ENCODE peak calls at places on chromosomes 1 and 21, in seven cellular contexts. W is ovary, Z is endothelial cell of umbilical vein, A is body of pancreas, D is lower leg skin, Q is heart left ventricle, U is HepG2. C is an unnamed sample.

GRCh38 chr21:46145840-46146691 is 9.3 kb downstream of the FTCD start:
- DNase-seq in D (no peak), U (no peak), Q (no peak), A (no peak), W (peak; percentile 33), Z (no peak), C (peak; percentile 64)

GRCh38 chr1:31221072-31221471 is 18.6 kb downstream of the NKAIN1 start:
- DNase-seq in Q (no peak), A (no peak), U (no peak), Z (no peak), W (no peak), D (no peak), C (no peak)

GRCh38 chr1:223258751-223259177 is 105.2 kb downstream of the SUSD4 start:
- DNase-seq in A (no peak), Q (no peak), U (peak; percentile 10), D (no peak), W (no peak), Z (no peak), C (no peak)

GRCh38 chr1:7262611-7263010 is 477.4 kb downstream of the CAMTA1 start:
- DNase-seq in W (no peak), Q (no peak), D (no peak), A (peak; percentile 60), Z (no peak), U (no peak), C (no peak)

GRCh38 chr1:116537439-116537838 is 33.4 kb downstream of the CD58 start:
- DNase-seq in U (no peak), Z (no peak), A (no peak), D (no peak), W (no peak), Q (no peak), C (no peak)

GRCh38 chr1:78277253-78277652 is 213.5 kb upstream of the PTGFR start:
- DNase-seq in Q (no peak), U (no peak), A (no peak), Z (no peak), D (no peak), W (no peak), C (no peak)

GRCh38 chr1:160078392-160079195 is 2.7 kb upstream of the KCNJ9 start:
- DNase-seq in W (no peak), D (no peak), Z (peak; percentile 26), Q (no peak), U (peak; percentile 61), A (peak; percentile 66), C (peak; percentile 77)

GRCh38 chr21:36929622-36930021 is 36.8 kb downstream of the HLCS start:
- DNase-seq in Z (peak; percentile 24), U (no peak), W (no peak), D (no peak), A (peak; percentile 83), Q (no peak), C (no peak)

GRCh38 chr1:170377011-170377410 is 155.0 kb upstream of the GORAB start:
- DNase-seq in Z (no peak), Q (no peak), A (no peak), D (no peak), W (no peak), U (no peak), C (no peak)

GRCh38 chr1:3071507-3072177 is 2.6 kb downstream of the PRDM16 start:
- DNase-seq in U (no peak), Z (no peak), D (no peak), W (no peak), Q (no peak), A (peak; percentile 30), C (peak; percentile 51)

GRCh38 chr21:38916214-38916964 is 110.7 kb downstream of the ETS2 start:
- DNase-seq in D (no peak), A (no peak), U (peak; percentile 54), Z (no peak), Q (no peak), W (no peak), C (no peak)

GRCh38 chr1:102531031-102531430 is 534.3 kb upstream of the OLFM3 start:
- DNase-seq in U (no peak), W (no peak), Q (no peak), A (no peak), Z (no peak), D (no peak), C (no peak)

GRCh38 chr21:41926068-41926806 is 27.6 kb downstream of the C2CD2 start:
- DNase-seq in Q (no peak), W (no peak), A (peak; percentile 52), D (no peak), Z (peak; percentile 84), U (peak; percentile 60), C (no peak)

GRCh38 chr21:17585875-17586450 is 26.7 kb downstream of the BTG3 start:
- DNase-seq in W (no peak), A (no peak), D (no peak), Z (peak; percentile 56), U (peak; percentile 41), Q (no peak), C (no peak)

GRCh38 chr21:42476493-42477342 is 19.3 kb downstream of the RSPH1 start:
- DNase-seq in U (no peak), W (no peak), Z (no peak), A (no peak), Q (no peak), D (no peak), C (no peak)

GRCh38 chr1:155463865-155464264 is 98.7 kb downstream of the ASH1L start:
- DNase-seq in U (no peak), Q (no peak), D (no peak), A (no peak), W (no peak), Z (no peak), C (no peak)

GRCh38 chr21:46065215-46065992 is 32.5 kb upstream of the COL6A2 start:
- DNase-seq in A (peak; percentile 28), W (peak; percentile 63), Z (no peak), Q (peak; percentile 83), U (no peak), D (peak; percentile 67), C (no peak)

GRCh38 chr1:224733021-224733911 is 117.1 kb downstream of the CNIH3 start:
- DNase-seq in U (peak; percentile 9), D (peak; percentile 40), Q (no peak), W (no peak), Z (no peak), A (no peak), C (no peak)

GRCh38 chr1:204971700-204972336 is 71.2 kb upstream of the CNTN2 start:
- DNase-seq in U (no peak), Z (peak; percentile 73), Q (no peak), A (no peak), W (no peak), D (no peak), C (no peak)

GRCh38 chr1:7403265-7404045 is 367.6 kb upstream of the VAMP3 start:
- DNase-seq in D (peak; percentile 9), U (no peak), Q (no peak), Z (no peak), W (peak; percentile 4), A (no peak), C (peak; percentile 20)

GRCh38 chr21:33901421-33902288 is 13.9 kb downstream of the ATP5PO start:
- DNase-seq in U (peak; percentile 20), Z (peak; percentile 56), D (no peak), W (no peak), Q (peak; percentile 23), A (peak; percentile 34), C (no peak)

GRCh38 chr1:94901841-94902240 is 25.1 kb downstream of the CNN3 start:
- DNase-seq in A (no peak), U (no peak), Z (no peak), W (no peak), D (no peak), Q (no peak), C (no peak)

DNA sequence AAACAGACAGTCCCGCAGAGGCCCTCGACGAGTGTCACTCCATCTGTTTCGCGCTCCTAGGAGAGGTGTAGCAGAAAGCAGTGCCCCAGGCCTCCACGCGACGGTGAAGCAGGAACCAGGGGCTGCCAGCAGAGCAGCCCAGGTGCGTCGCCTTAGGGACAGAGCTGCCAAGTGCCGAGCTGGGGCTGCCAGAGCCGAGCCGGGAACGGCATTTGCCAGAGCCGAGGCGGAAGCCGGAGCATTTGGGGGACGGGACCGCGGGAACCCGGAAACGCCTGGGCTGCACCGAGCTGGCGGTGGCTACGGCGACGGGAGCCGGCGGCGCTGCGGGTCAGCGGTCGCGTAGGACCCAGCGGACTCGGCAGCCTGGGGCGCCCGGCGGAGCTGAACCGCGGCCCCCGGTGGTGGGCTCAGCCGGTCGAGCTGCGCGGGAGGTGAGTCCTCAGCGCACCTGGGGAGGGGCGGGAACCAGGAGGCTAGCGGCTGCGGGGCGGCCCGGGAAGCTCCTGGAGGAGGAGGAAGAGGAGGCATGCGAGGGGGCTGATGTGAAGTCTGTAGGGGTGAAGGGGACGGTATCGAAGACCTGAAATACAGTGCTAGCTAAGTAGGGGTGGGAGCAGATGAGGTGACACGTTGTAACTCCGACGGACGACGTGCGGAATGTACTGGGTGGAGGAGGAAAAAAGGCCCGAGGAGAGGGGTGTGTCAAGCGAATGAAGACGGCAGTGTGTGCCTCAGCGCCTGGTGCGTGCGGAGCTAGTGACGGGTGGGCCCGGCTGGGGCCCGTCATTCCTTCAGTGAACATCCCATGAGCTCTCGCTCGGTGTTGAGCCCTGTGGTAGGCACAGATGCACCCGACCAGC is at the start of gene SLC35A3:
- DNase-seq in Q (peak; percentile 79), Z (peak; percentile 68), W (peak; percentile 79), D (peak; percentile 60), U (peak; percentile 74), A (peak; percentile 91), C (peak; percentile 96)
- TF ChIP-seq POLR2A in Q (no peak), Z (no peak), W (no peak), D (no peak), U (peak; percentile 72), A (peak; percentile 41), C (no peak)

DNA sequence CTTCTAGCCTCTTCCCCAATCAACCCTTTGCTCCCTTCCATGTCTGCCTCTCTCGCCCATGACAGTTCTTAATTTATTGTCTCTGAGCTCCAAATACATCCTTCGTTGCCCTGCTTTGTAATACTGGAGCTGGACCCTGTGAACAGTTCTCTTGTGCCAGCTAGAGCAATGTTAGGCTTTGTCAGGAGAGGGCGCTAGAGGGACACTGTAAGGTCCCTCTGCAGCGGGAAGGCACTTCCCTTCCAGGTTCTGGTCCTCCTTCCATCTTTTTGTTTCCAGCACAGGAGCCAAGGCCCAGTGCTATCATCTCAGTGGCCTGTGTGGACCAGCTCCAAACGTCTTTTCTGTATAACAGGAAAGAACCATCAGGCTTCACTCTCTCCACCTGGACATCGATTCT is 95.9 kb downstream of the PTPRU start:
- DNase-seq in W (no peak), D (no peak), Z (peak; percentile 22), Q (no peak), U (peak; percentile 59), A (peak; percentile 70), C (peak; percentile 16)
- TF ChIP-seq CTCF in W (no peak), D (no peak), Z (peak; percentile 27), Q (peak; percentile 19), U (peak; percentile 85), A (no peak), C (no peak)

GRCh38 chr1:40421694-40422384 is 28.4 kb upstream of the ZFP69B start:
- DNase-seq in D (no peak), U (peak; percentile 99), Z (no peak), Q (no peak), A (no peak), W (no peak), C (no peak)
- TF ChIP-seq POLR2A in D (no peak), U (peak; percentile 59), Z (no peak), Q (no peak), A (no peak), W (no peak), C (no peak)

DNA sequence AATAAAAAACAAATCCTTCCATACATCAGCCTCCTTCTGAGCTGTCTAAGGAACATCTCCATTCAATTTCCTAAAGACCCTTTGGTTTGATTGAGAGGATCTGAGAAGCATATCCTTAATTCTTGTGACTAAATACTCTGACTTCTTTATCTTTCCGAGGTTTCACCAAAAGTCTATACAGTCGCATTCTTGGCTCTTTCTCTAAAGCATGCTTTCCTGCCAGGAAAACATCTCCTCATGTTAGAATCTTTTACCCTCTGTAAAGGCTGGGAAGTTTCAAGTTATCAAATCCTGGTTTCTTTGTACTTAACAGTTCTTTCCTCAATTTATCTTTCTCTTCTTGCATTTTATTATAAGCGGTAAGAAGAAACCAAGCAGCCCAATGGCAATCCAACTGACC is 630.4 kb downstream of the PTPRC start:
- DNase-seq in D (no peak), Z (no peak), A (no peak), Q (no peak), U (no peak), W (no peak), C (no peak)
- TF ChIP-seq CTCF in D (no peak), Z (no peak), A (no peak), Q (no peak), U (no peak), W (no peak), C (no peak)

C was measured in spleen.